ENCODE peak calls at places on chromosomes 3 and 15, in four cellular contexts. One of them, this sample, is unnamed.

GRCh38 chr3:169232863-169233262 is 430.6 kb downstream of the MECOM start:
- DNase-seq in esophagus squamous epithelium: no peak
- DNase-seq in EH: peak
- DNase-seq in type B pancreatic cell: no peak
- DNase-seq in this sample: no peak

GRCh38 chr3:50978991-50979667 is 304.4 kb downstream of the DOCK3 start:
- DNase-seq in EH: no peak
- DNase-seq in esophagus squamous epithelium: no peak
- DNase-seq in type B pancreatic cell: no peak
- DNase-seq in this sample: no peak

GRCh38 chr15:81281176-81281735 is 42.7 kb downstream of the STARD5 start:
- DNase-seq in type B pancreatic cell: no peak
- DNase-seq in esophagus squamous epithelium: no peak
- DNase-seq in EH: no peak
- DNase-seq in this sample: no peak

GRCh38 chr3:100754563-100755334 is 45.5 kb downstream of the TFG start:
- DNase-seq in EH: peak
- DNase-seq in type B pancreatic cell: no peak
- DNase-seq in esophagus squamous epithelium: no peak
- DNase-seq in this sample: no peak

GRCh38 chr3:236881-237280 is 40.3 kb downstream of the CHL1 start:
- DNase-seq in type B pancreatic cell: no peak
- DNase-seq in esophagus squamous epithelium: no peak
- DNase-seq in EH: no peak
- DNase-seq in this sample: no peak

GRCh38 chr3:111924283-111924682 is 54.5 kb upstream of the ABHD10 start:
- DNase-seq in esophagus squamous epithelium: no peak
- DNase-seq in EH: no peak
- DNase-seq in type B pancreatic cell: no peak
- DNase-seq in this sample: no peak

GRCh38 chr3:105915524-105915923 is 46.7 kb upstream of the CBLB start:
- DNase-seq in type B pancreatic cell: no peak
- DNase-seq in EH: peak
- DNase-seq in esophagus squamous epithelium: no peak
- DNase-seq in this sample: no peak

GRCh38 chr3:66153961-66154923 is 66.6 kb upstream of the SLC25A26 start:
- DNase-seq in type B pancreatic cell: no peak
- DNase-seq in EH: peak
- DNase-seq in esophagus squamous epithelium: no peak
- DNase-seq in this sample: peak

This sample was measured in cerebellar nuclear complex.